ENCODE peak calls at places on chromosome 16, in six cellular contexts. V, F, D, S, R and M are unnamed samples.

GRCh38 chr16:29858974-29859373 is 4.1 kb downstream of the CDIPT start:
- DNase-seq in V (no peak), S (no peak), R (no peak), D (no peak), F (no peak), M (no peak)

GRCh38 chr16:72723781-72724180 is 324.1 kb downstream of the ZFHX3 start:
- DNase-seq in D (peak; percentile 51), S (no peak), R (no peak), F (no peak), V (no peak), M (no peak)

GRCh38 chr16:27402964-27403600 is 1.1 kb downstream of the IL21R start:
- DNase-seq in S (no peak), F (no peak), D (no peak), R (no peak), V (no peak), M (no peak)

GRCh38 chr16:11190585-11191565 is 65.1 kb downstream of the SOCS1 start:
- DNase-seq in V (no peak), S (no peak), D (peak; percentile 62), R (no peak), F (no peak), M (no peak)

GRCh38 chr16:52914428-52914827 is 138.3 kb downstream of the CHD9NB start:
- DNase-seq in F (no peak), D (no peak), S (no peak), V (no peak), R (no peak), M (no peak)

GRCh38 chr16:79270011-79270410 is 330.5 kb downstream of the MAF start:
- DNase-seq in D (no peak), R (no peak), V (no peak), S (no peak), F (no peak), M (no peak)

GRCh38 chr16:11781773-11782172 is 15.3 kb downstream of the ZC3H7A start:
- DNase-seq in R (no peak), D (no peak), V (no peak), F (no peak), S (no peak), M (no peak)

GRCh38 chr16:23302045-23302956 is at the start of gene SCNN1B:
- DNase-seq in F (no peak), S (no peak), R (peak; percentile 86), D (no peak), V (no peak), M (no peak)

GRCh38 chr16:84811529-84811928 is 8.3 kb upstream of the CRISPLD2 start:
- DNase-seq in F (no peak), D (no peak), R (no peak), V (no peak), S (no peak), M (no peak)

GRCh38 chr16:85683363-85683762 is 5.4 kb downstream of the GINS2 start:
- DNase-seq in F (no peak), D (no peak), V (no peak), R (no peak), S (no peak), M (no peak)

GRCh38 chr16:87115646-87116045 is 201.5 kb downstream of the C16orf95 start:
- DNase-seq in R (no peak), V (no peak), D (no peak), F (no peak), S (no peak), M (no peak)

GRCh38 chr16:48212033-48212432 is 32.1 kb upstream of the LONP2 start:
- DNase-seq in V (no peak), S (no peak), R (no peak), D (peak; percentile 4), F (no peak), M (no peak)

GRCh38 chr16:86991679-86992078 is 325.5 kb downstream of the C16orf95 start:
- DNase-seq in R (no peak), F (no peak), S (no peak), D (peak; percentile 88), V (no peak), M (peak; percentile 12)

GRCh38 chr16:3022697-3023414 is 886 bp downstream of the HCFC1R1 start:
- DNase-seq in S (no peak), F (no peak), R (no peak), V (no peak), D (peak; percentile 20), M (no peak)

GRCh38 chr16:58574895-58575294 is 54.7 kb downstream of the CNOT1 start:
- DNase-seq in D (no peak), R (no peak), S (no peak), V (no peak), F (no peak), M (no peak)

GRCh38 chr16:85037050-85037410 is 9.4 kb downstream of the KIAA0513 start:
- DNase-seq in V (no peak), R (no peak), S (no peak), F (no peak), D (peak; percentile 97), M (peak; percentile 92)

GRCh38 chr16:58105619-58106018 is 23.6 kb downstream of the CFAP20 start:
- DNase-seq in D (no peak), V (no peak), R (no peak), F (no peak), S (no peak), M (no peak)

GRCh38 chr16:86899757-86900156 is 321.4 kb downstream of the FOXL1 start:
- DNase-seq in V (no peak), F (no peak), S (no peak), D (peak; percentile 67), R (no peak), M (no peak)

GRCh38 chr16:72884037-72884436 is 163.9 kb downstream of the ZFHX3 start:
- DNase-seq in S (no peak), V (no peak), F (no peak), D (peak; percentile 56), R (no peak), M (no peak)

GRCh38 chr16:12539185-12539929 is 264.3 kb downstream of the CPPED1 start:
- DNase-seq in R (peak; percentile 17), D (peak; percentile 80), V (no peak), S (no peak), F (no peak), M (no peak)

GRCh38 chr16:74521691-74522090 is 85.2 kb downstream of the GLG1 start:
- DNase-seq in R (no peak), F (no peak), V (no peak), S (no peak), D (peak; percentile 35), M (no peak)

GRCh38 chr16:84408314-84408690 is 40.0 kb downstream of the ATP2C2 start:
- DNase-seq in D (no peak), R (no peak), S (no peak), F (no peak), V (no peak), M (no peak)

GRCh38 chr16:56608043-56608875 is at the start of gene MT2A:
- DNase-seq in S (peak; percentile 62), V (peak; percentile 92), F (peak; percentile 97), D (peak; percentile 97), R (peak; percentile 96), M (peak; percentile 98)
- TF ChIP-seq POLR2A in S (no peak), V (peak; percentile 66), F (peak; percentile 98), D (peak; percentile 96), R (peak; percentile 99), M (peak; percentile 88)

DNA sequence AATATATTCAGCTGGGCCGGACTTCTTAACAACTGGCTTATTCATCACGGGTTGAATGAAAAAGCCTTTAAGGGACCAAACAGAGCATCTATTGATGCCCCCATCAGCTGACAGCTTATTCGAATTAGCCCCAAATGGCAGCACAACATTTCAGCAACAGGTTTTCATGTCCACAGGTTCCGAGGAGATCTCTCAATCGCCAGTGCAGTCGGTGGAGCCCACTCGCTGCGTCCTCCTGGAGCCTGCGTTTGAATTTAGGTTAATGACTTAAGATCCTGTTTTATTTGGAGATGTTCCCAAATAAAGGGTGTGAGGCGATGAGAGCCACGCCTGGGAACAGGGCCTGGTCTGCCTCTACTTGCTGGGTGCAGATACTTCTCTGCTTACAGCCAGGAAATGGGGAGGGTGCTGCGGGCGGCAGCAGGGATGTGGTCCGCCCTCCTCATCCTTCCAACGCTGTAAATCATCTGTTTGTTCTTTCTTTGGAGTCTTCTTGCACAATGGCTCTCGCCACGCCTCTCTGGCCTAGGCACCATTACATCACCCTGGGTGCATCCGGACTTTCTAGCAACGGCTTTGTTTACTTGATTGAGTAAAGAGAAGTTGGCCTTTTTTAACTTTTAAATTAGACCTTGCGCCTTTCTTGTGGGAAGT is 22.6 kb downstream of the NDE1 start:
- DNase-seq in V (peak; percentile 84), D (peak; percentile 96), F (peak; percentile 93), S (peak; percentile 58), R (peak; percentile 86), M (peak; percentile 98)
- H3K27ac ChIP-seq in V (peak overlapping the region; percentile 83), D (peak overlapping the region; percentile 64), F (peak overlapping the region; percentile 88), S (peak overlapping the region; percentile 86), R (peak overlapping the region; percentile 88), M (peak overlapping the region; percentile 78)

GRCh38 chr16:88504489-88505404 is 51.7 kb downstream of the ZFPM1 start:
- DNase-seq in F (peak; percentile 87), D (no peak), R (peak; percentile 46), V (no peak), S (no peak), M (no peak)

GRCh38 chr16:88502371-88502770 is 49.3 kb downstream of the ZFPM1 start:
- DNase-seq in D (no peak), F (no peak), R (no peak), V (no peak), S (no peak), M (no peak)

GRCh38 chr16:88503771-88504488 is 50.9 kb downstream of the ZFPM1 start:
- DNase-seq in R (no peak), V (no peak), D (no peak), F (no peak), S (no peak), M (no peak)

GRCh38 chr16:88502776-88503280 is 49.7 kb downstream of the ZFPM1 start:
- DNase-seq in S (no peak), R (no peak), D (no peak), F (no peak), V (no peak), M (no peak)

DNA sequence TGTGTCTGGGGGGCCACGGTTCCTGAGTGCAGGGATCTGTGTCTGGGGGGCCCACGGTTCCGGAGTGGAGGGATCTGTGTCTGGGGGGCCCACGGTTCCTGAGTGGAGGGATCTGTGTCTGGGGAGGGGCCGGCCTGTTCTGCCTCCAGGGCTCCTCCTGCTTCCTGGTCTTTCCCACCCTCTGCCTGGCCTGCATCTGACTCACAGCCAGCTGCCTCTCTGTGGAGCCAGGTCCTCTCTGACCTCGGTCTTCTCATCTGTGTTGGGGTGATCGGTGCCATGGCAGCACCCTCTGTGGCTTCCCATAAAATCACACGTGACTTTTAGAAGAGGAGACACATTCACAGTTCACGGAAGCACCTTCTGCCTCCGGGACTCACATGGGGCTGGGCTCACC is 50.3 kb downstream of the ZFPM1 start:
- DNase-seq in S (no peak), D (peak; percentile 25), R (no peak), V (no peak), F (no peak), M (no peak)
- TF ChIP-seq POLR2A in S (no peak), D (no peak), R (no peak), V (no peak), F (no peak), M (no peak)

DNA sequence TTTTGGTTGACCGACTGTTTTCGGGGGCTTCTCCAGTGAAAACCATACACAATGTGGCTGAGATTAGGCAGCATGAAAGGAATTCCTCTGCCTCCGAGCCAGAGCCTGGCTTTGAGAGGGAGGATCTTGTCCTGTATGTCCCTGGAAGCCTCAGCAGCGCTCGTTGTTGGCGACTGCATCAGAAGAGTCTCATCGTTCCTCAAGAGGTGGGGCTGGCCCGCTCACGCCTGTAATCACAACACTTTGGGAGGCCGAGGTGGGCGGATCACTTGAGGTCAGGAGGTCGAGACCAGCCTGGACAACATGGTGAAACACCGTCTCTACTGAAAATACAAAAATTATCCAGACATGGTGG is 15.0 kb downstream of the HS3ST6 start:
- DNase-seq in S (no peak), D (no peak), V (no peak), F (no peak), R (no peak), M (no peak)
- H3K27ac ChIP-seq in S (no peak overlapping the region), D (no peak overlapping the region), V (no peak overlapping the region), F (no peak overlapping the region), R (no peak overlapping the region), M (no peak overlapping the region)

GRCh38 chr16:66880288-66881013 is at the start of gene PDP2:
- DNase-seq in R (peak; percentile 96), S (peak; percentile 75), V (peak; percentile 89), D (peak; percentile 90), F (peak; percentile 98), M (peak; percentile 98)
- TF ChIP-seq POLR2A in R (peak; percentile 71), S (no peak), V (peak; percentile 70), D (peak; percentile 42), F (peak; percentile 61), M (peak; percentile 52)